ENCODE peak calls at places on chromosome 6, in six cellular contexts. M is OCI-LY7, O is right atrium auricular region, T is esophagus squamous epithelium, X is Caco-2, I is sigmoid colon. A is an unnamed sample.

GRCh38 chr6:121426686-121427085 is 8.8 kb upstream of the GJA1 start:
- DNase-seq in M (no peak), O (no peak), T (no peak), X (no peak), I (no peak), A (no peak)

GRCh38 chr6:20402181-20403079 is 751 bp downstream of the E2F3 start:
- DNase-seq in M (peak), O (no peak), T (peak), X (peak), I (peak), A (peak)

GRCh38 chr6:131199568-131200272 is 64.5 kb downstream of the AKAP7 start:
- DNase-seq in M (peak), O (no peak), T (no peak), X (peak), I (no peak), A (peak)

GRCh38 chr6:142374090-142374783 is 72.4 kb downstream of the ADGRG6 start:
- DNase-seq in M (no peak), O (no peak), T (no peak), X (no peak), I (no peak), A (no peak)

GRCh38 chr6:38337819-38338465 is 301.8 kb downstream of the BTBD9 start:
- DNase-seq in M (no peak), O (no peak), T (no peak), X (no peak), I (no peak), A (no peak)

GRCh38 chr6:115643762-115644161 is 416.9 kb downstream of the FRK start:
- DNase-seq in M (no peak), O (no peak), T (no peak), X (no peak), I (no peak), A (no peak)

GRCh38 chr6:25835442-25836283 is 3.8 kb upstream of the SLC17A1 start:
- DNase-seq in M (no peak), O (peak), T (no peak), X (peak), I (no peak), A (no peak)

GRCh38 chr6:109791301-109791700 is 100.2 kb downstream of the FIG4 start:
- DNase-seq in M (no peak), O (no peak), T (no peak), X (no peak), I (no peak), A (no peak)

GRCh38 chr6:18340781-18341551 is 46.2 kb upstream of the RNF144B start:
- DNase-seq in M (no peak), O (no peak), T (no peak), X (no peak), I (no peak), A (no peak)

DNA sequence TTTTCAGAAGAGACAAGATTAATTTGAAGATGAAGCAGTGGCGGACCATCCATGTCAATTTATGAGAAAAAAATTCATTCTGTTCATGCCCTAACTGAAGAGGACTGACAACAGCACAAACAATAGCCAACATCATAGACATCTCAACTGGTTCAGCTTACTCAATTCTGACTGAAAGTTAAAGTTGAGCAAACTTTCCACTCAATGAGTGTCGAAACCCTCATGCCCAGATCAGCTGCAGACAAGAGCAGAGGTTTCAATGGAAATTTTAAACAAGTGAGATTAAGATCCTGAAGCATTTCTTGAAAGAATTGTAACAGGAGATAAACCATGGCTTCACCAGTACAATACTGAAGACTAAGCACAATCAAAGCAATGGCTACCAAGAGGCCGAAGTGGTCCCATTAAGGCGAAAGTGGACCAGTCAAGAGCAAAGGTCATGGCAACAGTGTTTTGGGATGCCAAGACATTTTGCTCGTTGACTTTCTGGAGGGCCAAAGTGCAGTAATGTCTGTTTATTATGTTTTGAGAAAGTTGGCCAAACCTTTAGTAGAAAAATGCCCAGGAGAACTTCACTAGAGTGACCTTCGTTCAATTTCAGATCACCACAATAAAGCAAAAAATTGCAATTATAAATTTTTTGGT is 6.1 kb upstream of the SFT2D1 start:
- DNase-seq in M (no peak), O (no peak), T (no peak), X (no peak), I (no peak), A (no peak)
- H3K4me3 ChIP-seq in M (no peak), O (no peak), T (no peak), X (no peak), I (no peak), A (no peak)

DNA sequence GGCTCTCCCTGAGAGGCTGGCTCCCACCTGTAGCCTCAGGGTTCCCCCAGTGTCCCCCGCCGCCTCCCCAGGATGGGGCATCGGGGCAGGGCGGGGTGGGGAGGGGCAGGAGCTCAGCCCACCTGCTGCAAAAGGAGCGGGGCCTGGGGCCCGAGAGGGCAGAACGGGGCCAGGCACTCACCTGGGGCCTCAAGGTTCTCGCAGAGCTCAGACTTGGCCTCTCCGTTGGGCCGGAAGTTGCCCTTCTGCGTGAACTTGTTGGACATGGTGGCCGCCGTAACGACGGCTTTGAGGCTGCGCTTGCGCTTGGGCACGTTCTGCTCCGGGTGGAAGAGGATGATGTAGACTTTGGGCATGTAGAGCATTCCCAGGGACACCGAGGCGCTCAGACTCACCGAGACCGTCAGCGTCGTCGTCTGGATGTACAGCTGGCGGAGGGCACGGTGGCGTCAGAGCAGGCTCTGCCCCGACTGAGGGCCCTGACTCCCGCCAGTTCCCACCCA is 117.9 kb downstream of the GRM4 start:
- DNase-seq in M (no peak), O (no peak), T (no peak), X (no peak), I (no peak), A (no peak)
- TF ChIP-seq CTCF in M (no peak), O (no peak), T (no peak), X (no peak), I (no peak), A (no peak)

GRCh38 chr6:111258615-111259088 is 171.3 kb downstream of the SLC16A10 start:
- DNase-seq in M (no peak), O (no peak), T (no peak), X (no peak), I (no peak), A (no peak)

GRCh38 chr6:111263837-111264236 is 176.5 kb downstream of the SLC16A10 start:
- DNase-seq in M (no peak), O (no peak), T (no peak), X (no peak), I (no peak), A (no peak)

GRCh38 chr6:111259089-111259831 is 172.0 kb downstream of the SLC16A10 start:
- DNase-seq in M (peak), O (peak), T (peak), X (peak), I (peak), A (peak)

GRCh38 chr6:111256646-111257045 is 169.3 kb downstream of the SLC16A10 start:
- DNase-seq in M (no peak), O (no peak), T (no peak), X (no peak), I (no peak), A (no peak)

GRCh38 chr6:111260570-111261298 is 173.4 kb downstream of the SLC16A10 start:
- DNase-seq in M (no peak), O (no peak), T (no peak), X (no peak), I (no peak), A (no peak)
- H3K4me3 ChIP-seq in M (peak), O (peak), T (peak), X (peak), I (no peak), A (peak)

DNA sequence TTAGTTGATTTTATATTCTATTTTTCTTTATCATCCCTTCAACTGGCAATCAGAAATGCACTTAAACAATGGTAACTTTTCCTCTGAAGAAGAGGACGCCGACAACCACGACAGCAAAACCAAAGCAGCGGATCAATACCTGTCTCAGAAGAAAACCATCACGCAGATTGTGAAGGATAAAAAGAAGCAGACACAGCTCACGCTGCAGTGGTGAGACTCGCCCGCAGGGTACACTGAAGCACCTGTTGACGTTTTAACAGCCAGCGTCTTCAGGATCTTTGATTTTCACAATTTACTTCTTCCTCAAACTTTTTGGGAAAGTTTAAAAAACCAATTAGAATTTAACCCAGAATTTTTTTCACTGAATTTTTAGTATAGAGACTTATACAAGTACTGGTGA is 701 bp downstream of the RFX6 start:
- DNase-seq in M (no peak), O (no peak), T (no peak), X (no peak), I (no peak), A (no peak)
- TF ChIP-seq CTCF in M (no peak), O (no peak), T (no peak), X (no peak), I (no peak), A (no peak)

DNA sequence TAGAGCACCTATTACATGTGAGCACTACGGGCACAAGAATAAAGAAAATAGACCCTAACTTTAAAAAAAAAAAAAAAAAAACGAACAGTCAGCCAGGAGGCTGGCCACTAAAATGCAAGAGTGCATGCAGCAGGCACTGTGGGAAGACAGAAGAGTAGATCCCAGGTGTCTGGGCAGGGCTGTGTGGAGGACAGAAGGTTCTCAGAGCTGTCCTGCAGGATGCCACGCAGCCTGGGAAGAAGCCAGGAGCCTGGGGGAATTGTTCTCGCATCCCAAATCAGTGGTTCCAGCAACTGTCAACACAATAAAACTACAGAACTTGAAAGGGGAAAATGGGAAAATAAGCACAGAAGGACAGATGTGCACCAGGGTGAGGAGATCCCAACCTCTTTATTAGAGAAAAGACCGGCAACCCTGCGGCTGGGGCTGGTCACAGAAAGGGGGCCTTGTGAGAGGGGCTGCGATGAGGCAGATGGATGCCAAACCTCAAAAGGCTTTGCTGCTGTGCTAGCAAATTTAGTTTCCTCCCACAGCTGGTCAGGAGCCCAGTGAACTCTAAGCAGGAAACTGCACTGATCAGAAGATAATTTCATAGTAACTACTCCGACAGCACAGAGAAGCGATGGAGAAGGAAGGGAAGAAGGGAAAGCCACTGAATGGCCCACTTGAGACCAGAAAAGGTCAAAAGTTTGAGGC is 30.9 kb downstream of the MAP3K5 start:
- DNase-seq in M (peak), O (no peak), T (no peak), X (no peak), I (no peak), A (peak)
- H3K4me3 ChIP-seq in M (peak), O (peak), T (peak), X (no peak), I (no peak), A (peak)

DNA sequence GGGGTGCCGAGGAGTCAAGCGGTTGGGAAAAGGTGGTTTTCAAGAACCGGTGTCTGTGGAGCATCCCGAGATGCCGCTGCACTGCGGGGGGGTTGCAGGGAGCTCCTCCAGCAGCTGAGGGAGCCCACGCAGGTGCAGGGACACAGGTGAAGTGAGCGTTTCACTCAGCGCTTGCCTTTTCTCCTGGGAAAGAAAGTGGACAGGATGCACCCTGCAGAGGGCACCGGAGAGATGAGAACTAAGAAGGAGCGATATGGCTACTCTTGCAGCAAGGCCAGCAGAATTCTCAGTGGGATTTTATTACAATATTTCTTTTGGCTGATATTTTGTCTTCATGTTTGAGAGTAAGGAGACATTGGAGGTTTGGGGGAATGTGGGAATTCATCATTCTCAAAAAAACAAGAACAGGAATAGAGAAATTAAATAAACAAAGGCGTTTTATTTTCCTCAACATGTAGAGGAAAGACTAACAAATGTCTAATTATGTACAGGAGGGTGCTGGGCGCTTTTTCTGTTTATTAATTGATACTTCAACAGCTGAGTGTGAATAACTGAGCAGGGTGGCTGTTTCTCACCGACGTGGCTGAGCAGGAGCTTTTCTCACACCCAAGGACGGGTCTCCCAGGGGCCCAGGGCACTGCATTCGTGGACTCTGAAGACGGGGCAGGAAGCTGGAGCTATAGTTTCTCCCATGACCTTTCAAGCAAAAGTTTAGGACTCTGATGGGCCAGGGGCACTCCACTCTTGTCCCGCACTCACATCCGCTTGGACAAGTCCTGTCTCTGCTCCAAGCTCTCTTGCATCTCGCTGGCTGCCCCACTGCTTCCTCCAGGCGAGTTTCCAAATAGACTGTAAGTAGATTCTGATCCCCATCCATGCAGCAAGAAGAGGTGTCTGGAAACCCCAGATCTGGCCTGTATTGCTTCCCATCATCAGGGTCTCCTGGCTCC is 176.1 kb downstream of the SMOC2 start:
- DNase-seq in M (no peak), O (no peak), T (no peak), X (peak), I (peak), A (no peak)
- TF ChIP-seq CTCF in M (no peak), O (no peak), T (no peak), X (no peak), I (no peak), A (no peak)

DNA sequence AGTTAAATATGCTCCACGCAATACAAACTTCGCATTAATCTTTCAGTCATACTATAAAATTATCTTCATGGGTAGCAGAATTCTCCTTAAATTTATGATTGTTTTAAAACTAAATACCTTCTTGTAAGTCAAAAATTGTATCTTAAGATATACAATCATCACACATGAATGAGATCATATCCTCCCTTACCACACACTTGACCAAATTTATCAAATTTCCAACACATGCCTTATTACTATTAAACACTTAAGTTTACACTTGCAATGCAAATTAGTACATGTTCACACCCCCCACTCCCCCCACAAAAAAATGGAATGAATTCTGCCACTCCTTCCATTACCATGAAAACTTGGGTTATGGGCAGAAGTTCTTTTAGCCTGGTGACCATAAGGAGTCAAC is 13.8 kb downstream of the RANBP9 start:
- DNase-seq in M (no peak), O (no peak), T (no peak), X (no peak), I (no peak), A (no peak)
- H3K4me3 ChIP-seq in M (no peak), O (no peak), T (no peak), X (no peak), I (no peak), A (no peak)

GRCh38 chr6:30349411-30350177 is 4.6 kb downstream of the RPP21 start:
- DNase-seq in M (peak), O (no peak), T (no peak), X (no peak), I (no peak), A (no peak)
- TF ChIP-seq CTCF in M (peak), O (no peak), T (no peak), X (no peak), I (no peak), A (no peak)

DNA sequence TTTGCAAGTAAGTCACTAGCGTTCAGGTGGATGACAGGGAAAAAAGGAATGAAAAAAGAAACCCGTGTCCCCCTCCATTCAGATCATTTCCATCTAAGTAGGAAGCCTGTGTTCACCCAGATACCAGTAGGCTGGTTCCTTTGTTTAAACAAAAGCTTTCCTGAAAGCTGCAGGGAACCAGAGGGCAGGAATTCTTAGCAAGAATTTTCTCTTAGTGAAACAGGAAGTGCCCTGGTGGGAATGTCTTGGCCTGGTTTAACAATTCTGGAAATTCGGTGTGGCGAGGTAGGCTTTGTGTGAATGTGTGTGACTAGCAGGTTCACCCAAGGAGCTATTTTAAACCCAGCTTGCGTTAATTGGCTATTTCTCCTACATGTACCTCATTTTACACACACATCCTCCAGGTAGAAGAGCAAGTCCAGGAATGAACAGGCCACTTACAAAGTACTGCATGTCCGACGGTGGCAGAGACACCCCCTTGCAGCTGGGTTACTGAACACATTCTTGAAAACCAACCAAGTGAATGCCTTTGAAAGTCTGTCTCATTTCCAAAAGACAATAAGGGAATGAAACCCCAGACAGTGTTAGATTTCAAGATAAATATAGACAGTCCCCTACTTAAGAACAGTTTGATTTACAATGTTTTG is 64.7 kb downstream of the GFOD1 start:
- DNase-seq in M (no peak), O (no peak), T (no peak), X (no peak), I (no peak), A (no peak)
- H3K4me3 ChIP-seq in M (no peak), O (no peak), T (no peak), X (no peak), I (no peak), A (no peak)

GRCh38 chr6:10882654-10883053 is 813 bp upstream of the GCM2 start:
- DNase-seq in M (no peak), O (no peak), T (no peak), X (no peak), I (no peak), A (no peak)

GRCh38 chr6:10884245-10884972 is 2.4 kb upstream of the SYCP2L start:
- DNase-seq in M (no peak), O (no peak), T (no peak), X (no peak), I (no peak), A (no peak)

GRCh38 chr6:10880366-10880765 is 1.5 kb downstream of the GCM2 start:
- DNase-seq in M (no peak), O (no peak), T (no peak), X (no peak), I (no peak), A (no peak)

DNA sequence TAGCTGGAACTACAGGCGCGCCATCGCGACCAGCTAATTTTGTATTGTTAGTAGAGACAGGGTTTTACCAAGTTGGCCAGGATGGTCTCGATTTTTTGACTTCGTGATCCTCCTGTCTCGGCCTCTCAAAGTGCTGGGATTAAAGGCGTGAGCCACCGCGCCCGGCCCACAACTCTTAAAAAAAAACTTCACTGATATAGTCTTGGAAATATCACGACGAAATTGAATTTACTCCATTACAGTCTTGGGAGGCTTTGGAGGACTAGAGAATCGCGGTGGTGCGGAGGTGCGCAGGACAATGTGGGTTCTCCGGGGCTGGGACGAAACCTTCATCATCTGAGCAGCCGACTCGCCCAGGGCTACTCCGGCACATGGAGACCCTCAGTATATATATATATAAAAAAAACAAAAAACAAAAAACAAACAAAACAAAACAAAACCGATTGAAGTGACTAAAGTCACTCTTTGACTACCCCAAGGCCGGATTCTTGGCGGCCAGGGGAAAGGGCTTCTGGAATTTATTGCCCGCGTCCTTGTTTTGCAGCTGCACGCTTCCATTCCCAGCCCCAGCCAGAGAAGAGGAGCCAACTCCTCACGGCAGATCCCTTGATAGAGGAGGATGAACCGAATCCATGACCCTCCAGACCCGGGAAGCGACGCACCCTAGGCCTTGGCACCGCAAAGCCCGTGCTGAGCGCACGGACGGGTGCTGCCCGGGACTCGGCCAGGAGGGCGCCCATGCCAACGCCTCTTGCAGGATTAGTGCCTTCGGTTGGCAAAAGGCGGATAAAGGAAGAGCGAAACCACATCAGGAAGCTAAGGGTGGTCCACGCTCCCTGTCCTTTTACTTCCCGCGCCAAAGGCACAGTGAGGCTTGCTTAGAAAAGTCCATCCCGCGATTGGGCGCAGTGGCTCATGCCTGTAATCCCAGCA is 1.7 kb upstream of the GCM2 start:
- DNase-seq in M (no peak), O (no peak), T (no peak), X (no peak), I (no peak), A (no peak)
- TF ChIP-seq CTCF in M (no peak), O (no peak), T (no peak), X (no peak), I (no peak), A (no peak)